ENCODE peak calls at places on chromosomes 6 and 20, in five cellular contexts. One of them, this sample, is unnamed.
A peak's percentile ranks its signal among the peaks of the same experiment; 100 is the strongest.

GRCh38 chr6:133130863-133131262 is 110.3 kb upstream of the EYA4 start:
- DNase-seq in HCT116: peak; percentile 81
- DNase-seq in HepG2: peak; percentile 62
- DNase-seq in GM12878: no peak
- DNase-seq in H1: no peak
- DNase-seq in this sample: no peak

GRCh38 chr6:98498891-98499290 is 335.5 kb upstream of the POU3F2 start:
- DNase-seq in HCT116: no peak
- DNase-seq in HepG2: no peak
- DNase-seq in GM12878: no peak
- DNase-seq in H1: no peak
- DNase-seq in this sample: no peak

GRCh38 chr6:56984374-56984773 is 29.5 kb downstream of the BEND6 start:
- DNase-seq in HCT116: no peak
- DNase-seq in HepG2: no peak
- DNase-seq in GM12878: no peak
- DNase-seq in H1: no peak
- DNase-seq in this sample: no peak

GRCh38 chr6:2733324-2733723 is 17.4 kb downstream of the MYLK4 start:
- DNase-seq in HCT116: no peak
- DNase-seq in HepG2: no peak
- DNase-seq in GM12878: peak; percentile 84
- DNase-seq in H1: no peak
- DNase-seq in this sample: peak; percentile 82

GRCh38 chr6:361411-362132 is 30.0 kb upstream of the IRF4 start:
- DNase-seq in HCT116: no peak
- DNase-seq in HepG2: no peak
- DNase-seq in GM12878: no peak
- DNase-seq in H1: no peak
- DNase-seq in this sample: no peak

GRCh38 chr20:11591965-11592364 is 325.7 kb upstream of the BTBD3 start:
- DNase-seq in HCT116: no peak
- DNase-seq in HepG2: no peak
- DNase-seq in GM12878: no peak
- DNase-seq in H1: no peak
- DNase-seq in this sample: no peak

GRCh38 chr20:14451458-14451857 is 114.0 kb upstream of the FLRT3 start:
- DNase-seq in HCT116: no peak
- DNase-seq in HepG2: no peak
- DNase-seq in GM12878: no peak
- DNase-seq in H1: no peak
- DNase-seq in this sample: no peak

GRCh38 chr6:16700202-16700997 is 60.9 kb downstream of the ATXN1 start:
- DNase-seq in HCT116: no peak
- DNase-seq in HepG2: no peak
- DNase-seq in GM12878: no peak
- DNase-seq in H1: no peak
- DNase-seq in this sample: no peak

GRCh38 chr20:33796263-33796906 is 14.8 kb upstream of the CHMP4B start:
- DNase-seq in HCT116: peak; percentile 73
- DNase-seq in HepG2: no peak
- DNase-seq in GM12878: no peak
- DNase-seq in H1: no peak
- DNase-seq in this sample: no peak

GRCh38 chr20:25079171-25079570 is 2.8 kb downstream of the VSX1 start:
- DNase-seq in HCT116: no peak
- DNase-seq in HepG2: no peak
- DNase-seq in GM12878: no peak
- DNase-seq in H1: no peak
- DNase-seq in this sample: no peak

GRCh38 chr6:12137480-12137879 is 125.4 kb downstream of the HIVEP1 start:
- DNase-seq in HCT116: no peak
- DNase-seq in HepG2: no peak
- DNase-seq in GM12878: no peak
- DNase-seq in H1: no peak
- DNase-seq in this sample: no peak

GRCh38 chr6:109701774-109702173 is 10.7 kb downstream of the FIG4 start:
- DNase-seq in HCT116: no peak
- DNase-seq in HepG2: no peak
- DNase-seq in GM12878: no peak
- DNase-seq in H1: no peak
- DNase-seq in this sample: no peak

GRCh38 chr20:37745553-37745952 is 51.7 kb downstream of the CTNNBL1 start:
- DNase-seq in HCT116: no peak
- DNase-seq in HepG2: no peak
- DNase-seq in GM12878: no peak
- DNase-seq in H1: no peak
- DNase-seq in this sample: no peak

GRCh38 chr20:24955045-24955444 is 6.0 kb downstream of the CST7 start:
- DNase-seq in HCT116: no peak
- DNase-seq in HepG2: no peak
- DNase-seq in GM12878: peak; percentile 64
- DNase-seq in H1: no peak
- DNase-seq in this sample: no peak

GRCh38 chr6:117840541-117840983 is 66.5 kb upstream of the SLC35F1 start:
- DNase-seq in HCT116: peak; percentile 68
- DNase-seq in HepG2: peak; percentile 68
- DNase-seq in GM12878: no peak
- DNase-seq in H1: no peak
- DNase-seq in this sample: peak; percentile 15

GRCh38 chr6:170090561-170090960 is 200.3 kb downstream of the DLL1 start:
- DNase-seq in HCT116: no peak
- DNase-seq in HepG2: no peak
- DNase-seq in GM12878: no peak
- DNase-seq in H1: no peak
- DNase-seq in this sample: no peak
- TF ChIP-seq SRF in HCT116: no peak
- TF ChIP-seq SRF in HepG2: no peak
- TF ChIP-seq SRF in GM12878: no peak
- TF ChIP-seq SRF in H1: no peak
- TF ChIP-seq SRF in this sample: no peak

DNA sequence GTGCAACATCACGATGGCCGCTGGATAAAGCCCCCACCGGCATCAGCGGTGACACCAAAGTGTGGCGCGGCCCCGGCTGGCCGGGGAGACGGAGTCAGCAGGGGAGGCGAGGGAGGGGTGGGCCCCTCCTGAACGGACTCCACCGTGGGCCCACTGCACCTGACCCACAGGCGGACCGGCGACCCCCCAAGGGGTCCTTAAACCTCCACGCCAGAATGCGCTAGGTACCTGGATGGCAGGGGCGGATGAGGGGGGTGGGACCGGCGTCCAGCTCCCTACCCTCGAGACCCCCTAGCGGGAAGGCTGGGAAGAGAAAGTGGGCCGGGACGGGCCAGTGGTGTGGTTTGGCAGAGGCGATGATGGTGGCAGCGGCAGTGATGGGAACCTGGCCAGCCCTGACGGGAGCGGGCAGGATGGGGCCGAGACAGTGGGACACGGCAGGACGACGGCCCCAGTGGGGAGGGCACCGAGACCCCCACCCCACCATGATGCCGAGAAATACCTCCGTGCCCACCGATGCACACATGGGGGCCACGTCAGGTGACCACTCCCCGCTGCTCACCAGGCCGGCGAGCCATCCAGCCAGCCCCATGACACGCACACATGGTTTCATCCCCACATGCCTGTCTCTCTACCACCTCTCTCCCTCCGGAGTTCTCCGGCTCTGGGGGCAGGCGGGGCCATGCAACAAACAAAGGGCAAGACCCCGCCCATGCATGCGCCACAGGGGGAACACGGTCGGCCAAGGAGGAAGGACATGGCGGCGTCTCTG is 771.9 kb upstream of the DEFB115 start:
- DNase-seq in HCT116: no peak
- DNase-seq in HepG2: no peak
- DNase-seq in GM12878: no peak
- DNase-seq in H1: no peak
- DNase-seq in this sample: no peak
- TF ChIP-seq SRF in HCT116: no peak
- TF ChIP-seq SRF in HepG2: no peak
- TF ChIP-seq SRF in GM12878: no peak
- TF ChIP-seq SRF in H1: no peak
- TF ChIP-seq SRF in this sample: no peak

GRCh38 chr6:160002882-160003281 is 34.0 kb downstream of the IGF2R start:
- DNase-seq in HCT116: no peak
- DNase-seq in HepG2: no peak
- DNase-seq in GM12878: no peak
- DNase-seq in H1: no peak
- DNase-seq in this sample: no peak
- TF ChIP-seq SRF in HCT116: no peak
- TF ChIP-seq SRF in HepG2: no peak
- TF ChIP-seq SRF in GM12878: no peak
- TF ChIP-seq SRF in H1: no peak
- TF ChIP-seq SRF in this sample: no peak

GRCh38 chr6:157227202-157228166 is 95.8 kb downstream of the TMEM242 start:
- DNase-seq in HCT116: no peak
- DNase-seq in HepG2: no peak
- DNase-seq in GM12878: no peak
- DNase-seq in H1: no peak
- DNase-seq in this sample: peak; percentile 65
- TF ChIP-seq SRF in HCT116: no peak
- TF ChIP-seq SRF in HepG2: no peak
- TF ChIP-seq SRF in GM12878: no peak
- TF ChIP-seq SRF in H1: no peak
- TF ChIP-seq SRF in this sample: no peak

DNA sequence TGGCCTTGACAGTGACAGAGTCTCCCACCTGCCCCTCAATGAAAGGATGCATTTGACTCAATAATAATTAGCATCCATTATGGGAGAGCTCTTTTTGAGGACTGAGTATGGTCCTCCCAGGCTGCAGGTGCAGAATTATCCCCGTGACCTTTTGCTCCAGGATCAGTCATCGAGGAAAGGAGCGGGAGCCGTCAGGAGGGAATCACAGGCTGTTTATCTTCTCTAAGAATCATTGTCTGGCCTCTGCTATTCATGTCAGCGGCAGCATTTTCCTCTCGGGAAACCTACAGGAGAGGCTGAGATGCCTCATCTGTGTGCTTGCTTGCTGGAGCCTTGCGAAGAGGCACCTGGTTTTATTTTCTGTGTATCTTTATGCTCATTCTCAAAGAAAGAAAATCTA is 539.3 kb upstream of the MARCKS start:
- DNase-seq in HCT116: no peak
- DNase-seq in HepG2: no peak
- DNase-seq in GM12878: no peak
- DNase-seq in H1: no peak
- DNase-seq in this sample: no peak
- TF ChIP-seq SRF in HCT116: no peak
- TF ChIP-seq SRF in HepG2: no peak
- TF ChIP-seq SRF in GM12878: no peak
- TF ChIP-seq SRF in H1: no peak
- TF ChIP-seq SRF in this sample: no peak